ENCODE peak calls at places on chromosomes 16 and 17, in seven cellular contexts. Z is uterus; P is heart left ventricle; U is GM23248; I is aorta; D is CD8-positive, alpha-beta memory T cell; X is IMR-90. O is an unnamed sample.

GRCh38 chr17:32495347-32496253 is 8.8 kb downstream of the CDK5R1 start:
- DNase-seq in Z (no peak), P (peak; percentile 52), U (peak; percentile 64), I (peak; percentile 80), D (no peak), X (peak; percentile 30), O (peak; percentile 76)

GRCh38 chr17:2695961-2696760 is 15.4 kb downstream of the CLUH start:
- DNase-seq in Z (peak; percentile 8), P (peak; percentile 17), U (no peak), I (peak; percentile 43), D (no peak), X (no peak), O (peak; percentile 59)

GRCh38 chr17:31392002-31392855 is 754 bp downstream of the RAB11FIP4 start:
- DNase-seq in Z (no peak), P (peak; percentile 15), U (no peak), I (no peak), D (no peak), X (no peak), O (no peak)

GRCh38 chr16:4270595-4270994 is 2.2 kb downstream of the TFAP4 start:
- DNase-seq in Z (no peak), P (no peak), U (no peak), I (no peak), D (no peak), X (no peak), O (no peak)

GRCh38 chr17:81405382-81406005 is 10.2 kb downstream of the BAHCC1 start:
- DNase-seq in Z (peak; percentile 96), P (peak; percentile 80), U (peak; percentile 64), I (peak; percentile 91), D (no peak), X (no peak), O (peak; percentile 97)

GRCh38 chr17:41529491-41529915 is 1.4 kb upstream of the KRT19 start:
- DNase-seq in Z (no peak), P (no peak), U (peak; percentile 21), I (no peak), D (no peak), X (no peak), O (no peak)

GRCh38 chr17:20825539-20825938 is 217.3 kb downstream of the USP22 start:
- DNase-seq in Z (no peak), P (no peak), U (no peak), I (no peak), D (no peak), X (no peak), O (no peak)

GRCh38 chr17:5615476-5615875 is 31.2 kb upstream of the NLRP1 start:
- DNase-seq in Z (no peak), P (no peak), U (no peak), I (no peak), D (no peak), X (no peak), O (no peak)

GRCh38 chr17:30323895-30324319 is 9.9 kb downstream of the TMIGD1 start:
- DNase-seq in Z (no peak), P (no peak), U (peak; percentile 33), I (peak; percentile 64), D (peak; percentile 7), X (no peak), O (no peak)

GRCh38 chr17:35432176-35433074 is at the start of gene SLFN12:
- DNase-seq in Z (peak; percentile 74), P (peak; percentile 72), U (peak; percentile 94), I (peak; percentile 77), D (peak; percentile 20), X (peak; percentile 98), O (peak; percentile 56)

GRCh38 chr17:57464191-57464864 is 208.0 kb downstream of the MSI2 start:
- DNase-seq in Z (no peak), P (peak; percentile 58), U (no peak), I (peak; percentile 38), D (no peak), X (no peak), O (no peak)
- H3K4me1 ChIP-seq in Z (no peaks in the 10 kb centered on the region), P (peaks cover 9% of the 10 kb centered on the region), U (peaks cover 18% of the 10 kb centered on the region), I (no peaks in the 10 kb centered on the region), D (peaks cover 2% of the 10 kb centered on the region), X (peaks cover 14% of the 10 kb centered on the region), O (no peaks in the 10 kb centered on the region)

DNA sequence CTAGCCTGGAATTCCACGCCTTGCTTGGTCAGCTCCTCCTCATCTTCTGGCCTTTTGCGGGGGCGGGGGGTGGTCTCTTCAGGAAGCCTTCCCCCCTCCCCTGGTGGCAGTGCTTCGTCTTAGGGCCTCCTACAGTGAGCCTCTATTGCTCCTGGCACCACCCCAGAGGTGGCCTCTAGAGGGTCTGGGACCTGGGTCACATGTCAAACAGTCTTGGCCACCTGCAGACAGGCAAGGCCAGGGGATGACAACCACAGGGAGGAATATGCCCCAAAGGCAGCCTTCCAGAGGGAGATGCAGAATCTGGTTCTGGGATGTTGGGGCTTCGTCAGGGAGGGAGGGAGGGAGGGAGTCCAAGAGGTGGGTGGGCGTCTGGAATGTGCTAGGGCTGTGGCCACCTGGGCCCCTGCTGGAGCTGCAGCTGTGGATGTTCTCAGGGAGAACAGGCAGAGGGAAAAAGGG is 50.6 kb downstream of the SMPD3 start:
- DNase-seq in Z (no peak), P (no peak), U (no peak), I (no peak), D (no peak), X (no peak), O (no peak)
- H3K27ac ChIP-seq in Z (no peak overlapping the region), P (no peak overlapping the region), U (no peak overlapping the region), I (no peak overlapping the region), D (no peak overlapping the region), X (no peak overlapping the region), O (no peak overlapping the region)

DNA sequence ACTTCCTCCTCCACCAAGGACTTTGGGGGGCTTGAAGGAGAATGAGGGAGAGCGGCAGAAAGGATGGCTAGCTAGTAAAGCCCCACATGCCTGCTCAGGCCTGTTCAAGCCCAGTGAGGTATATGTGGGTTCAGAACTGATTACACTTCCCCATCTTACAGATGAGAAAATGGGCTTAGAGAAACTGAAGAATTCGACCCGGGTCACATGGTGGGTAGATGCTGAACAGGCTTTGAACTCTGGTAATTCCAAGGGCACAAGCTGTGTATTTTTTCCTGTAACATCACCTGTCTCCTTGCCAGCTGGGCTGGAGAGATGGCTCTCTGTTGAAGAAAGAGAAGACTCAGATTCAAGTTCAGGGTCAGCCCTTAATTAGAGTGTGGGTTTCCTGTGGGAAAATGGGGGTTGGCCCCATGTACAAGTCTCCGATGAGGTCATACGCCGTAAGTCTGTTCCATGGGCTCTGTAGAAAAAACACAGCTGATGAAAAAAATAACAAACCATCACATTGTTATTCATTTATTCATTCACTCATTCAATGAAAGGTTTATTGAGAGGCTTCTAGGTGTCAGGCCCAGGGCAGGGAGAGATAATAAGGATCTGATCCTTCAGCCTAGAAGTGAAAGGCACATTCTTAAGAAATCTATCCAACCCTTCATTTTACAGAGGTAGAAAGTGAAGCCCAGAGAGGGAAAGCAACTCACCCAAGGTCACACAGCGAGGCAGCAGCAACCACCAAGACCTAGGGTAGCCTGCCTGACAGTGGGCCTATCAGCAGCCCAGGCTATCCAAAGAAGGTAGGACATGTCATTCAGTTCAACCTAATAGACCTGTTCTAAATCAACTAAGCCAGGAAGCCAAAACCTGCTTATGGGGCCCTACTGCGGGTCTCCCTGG is 482.8 kb downstream of the SOX9 start:
- DNase-seq in Z (no peak), P (no peak), U (peak; percentile 76), I (no peak), D (no peak), X (peak; percentile 87), O (no peak)
- H3K4me3 ChIP-seq in Z (no peak overlapping the region), P (no peak overlapping the region), U (peak overlapping the region; percentile 0), I (no peak overlapping the region), D (no peak overlapping the region), X (no peak overlapping the region), O (no peak overlapping the region)

GRCh38 chr17:28716740-28717577 is 709 bp downstream of the RAB34 start:
- DNase-seq in Z (no peak), P (no peak), U (peak; percentile 73), I (peak; percentile 74), D (no peak), X (peak; percentile 19), O (peak; percentile 75)
- H3K4me1 ChIP-seq in Z (peaks cover 5% of the 10 kb centered on the region), P (peaks cover 20% of the 10 kb centered on the region), U (peaks cover 21% of the 10 kb centered on the region), I (no peaks in the 10 kb centered on the region), D (peaks cover 34% of the 10 kb centered on the region), X (peaks cover 16% of the 10 kb centered on the region), O (no peaks in the 10 kb centered on the region)

GRCh38 chr17:4064366-4064765 is 78.5 kb downstream of the ZZEF1 start:
- DNase-seq in Z (no peak), P (peak; percentile 56), U (no peak), I (no peak), D (no peak), X (no peak), O (no peak)

GRCh38 chr17:4068918-4069317 is 73.9 kb downstream of the ZZEF1 start:
- DNase-seq in Z (no peak), P (no peak), U (no peak), I (no peak), D (no peak), X (no peak), O (no peak)

DNA sequence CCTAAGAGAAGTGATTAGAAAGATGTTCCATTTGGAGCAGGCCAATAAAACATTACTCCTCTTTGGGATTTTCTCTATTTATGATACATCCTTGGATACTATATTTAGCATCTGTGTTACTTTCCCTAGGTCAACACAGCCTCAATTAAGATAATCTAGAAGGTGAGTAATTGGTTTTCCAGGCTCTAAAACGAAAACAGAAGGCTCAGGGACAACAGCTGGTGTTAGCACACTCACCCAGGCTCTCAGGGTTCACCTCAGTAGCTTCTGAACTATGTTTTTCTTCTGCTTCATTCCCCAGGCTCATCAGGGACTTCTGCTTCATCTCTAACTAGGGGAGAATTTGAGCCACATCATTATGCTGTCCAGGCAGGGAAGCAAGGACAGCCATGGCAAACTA is 76.6 kb downstream of the ZZEF1 start:
- DNase-seq in Z (no peak), P (no peak), U (no peak), I (no peak), D (no peak), X (no peak), O (no peak)
- H3K27ac ChIP-seq in Z (no peak overlapping the region), P (no peak overlapping the region), U (no peak overlapping the region), I (no peak overlapping the region), D (no peak overlapping the region), X (no peak overlapping the region), O (no peak overlapping the region)

GRCh38 chr16:57148481-57148880 is 37.4 kb downstream of the PSME3IP1 start:
- DNase-seq in Z (no peak), P (no peak), U (no peak), I (no peak), D (no peak), X (no peak), O (no peak)

GRCh38 chr16:57152096-57153093 is 33.4 kb downstream of the PSME3IP1 start:
- DNase-seq in Z (no peak), P (no peak), U (no peak), I (no peak), D (no peak), X (no peak), O (no peak)

GRCh38 chr16:57151369-57151768 is 34.5 kb downstream of the PSME3IP1 start:
- DNase-seq in Z (no peak), P (no peak), U (no peak), I (no peak), D (no peak), X (no peak), O (no peak)

GRCh38 chr16:57149391-57149790 is 36.4 kb downstream of the PSME3IP1 start:
- DNase-seq in Z (no peak), P (no peak), U (no peak), I (no peak), D (no peak), X (no peak), O (no peak)

GRCh38 chr16:57150682-57151330 is 35.0 kb downstream of the PSME3IP1 start:
- DNase-seq in Z (no peak), P (no peak), U (no peak), I (no peak), D (no peak), X (peak; percentile 23), O (no peak)
- H3K4me3 ChIP-seq in Z (no peak overlapping the region), P (no peak overlapping the region), U (no peak overlapping the region), I (no peak overlapping the region), D (no peak overlapping the region), X (no peak overlapping the region), O (no peak overlapping the region)

O was measured in tibial artery.